ENCODE peak calls at places on chromosomes 12 and 14, in five cellular contexts. R is HCT116, B is fibroblast of lung, M is endothelial cell of umbilical vein, J is hepatocyte. N is an unnamed sample.

GRCh38 chr14:63542231-63542999 is 762 bp downstream of the PPP2R5E start:
- DNase-seq in R (no peak), B (peak; percentile 21), M (peak; percentile 56), J (peak; percentile 50), N (peak; percentile 73)

GRCh38 chr12:56038022-56038665 is 3.6 kb upstream of the RPS26 start:
- DNase-seq in M (no peak), R (no peak), J (no peak), B (no peak), N (no peak)

GRCh38 chr14:21923820-21924219 is 250.2 kb upstream of the OR4E1 start:
- DNase-seq in R (no peak), J (no peak), B (no peak), M (peak; percentile 88), N (no peak)

GRCh38 chr12:24955853-24956252 is 7.0 kb upstream of the BCAT1 start:
- DNase-seq in B (no peak), J (no peak), M (no peak), R (no peak), N (no peak)

GRCh38 chr12:115177899-115178298 is 493.9 kb upstream of the TBX3 start:
- DNase-seq in B (no peak), R (no peak), M (no peak), J (no peak), N (no peak)

GRCh38 chr14:80164991-80165390 is 46.3 kb downstream of the DIO2 start:
- DNase-seq in B (peak; percentile 74), M (no peak), J (no peak), R (no peak), N (no peak)

GRCh38 chr12:19967486-19967885 is 400.9 kb upstream of the PDE3A start:
- DNase-seq in R (no peak), M (peak; percentile 85), J (peak; percentile 75), B (peak; percentile 99), N (no peak)

GRCh38 chr12:124713436-124714082 is 146.1 kb upstream of the NCOR2 start:
- DNase-seq in B (peak; percentile 95), M (peak; percentile 96), J (peak; percentile 61), R (no peak), N (peak; percentile 47)

GRCh38 chr12:120249875-120250795 is 15.4 kb downstream of the PXN start:
- DNase-seq in J (no peak), R (no peak), B (no peak), M (peak; percentile 53), N (no peak)

GRCh38 chr14:39266589-39266870 is 32.8 kb downstream of the MIA2 start:
- DNase-seq in B (peak; percentile 65), R (no peak), J (peak; percentile 88), M (no peak), N (no peak)

GRCh38 chr14:102819790-102820330 is 42.6 kb downstream of the TRAF3 start:
- DNase-seq in M (no peak), J (no peak), R (no peak), B (no peak), N (no peak)

GRCh38 chr12:94560416-94561221 is 89.7 kb downstream of the TMCC3 start:
- DNase-seq in R (peak; percentile 35), J (peak; percentile 40), M (peak; percentile 44), B (peak; percentile 85), N (peak; percentile 52)

GRCh38 chr14:91931478-91932088 is 15.9 kb downstream of the FBLN5 start:
- DNase-seq in B (no peak), J (no peak), R (no peak), M (no peak), N (no peak)

GRCh38 chr12:7989827-7990491 is 42.6 kb upstream of the FOXJ2 start:
- DNase-seq in B (no peak), J (no peak), M (peak; percentile 73), R (no peak), N (no peak)

GRCh38 chr12:132133952-132134652 is 10.0 kb downstream of the DDX51 start:
- DNase-seq in M (no peak), B (no peak), R (no peak), J (no peak), N (peak; percentile 41)

GRCh38 chr12:103930787-103931536 is 752 bp downstream of the HSP90B1 start:
- DNase-seq in R (no peak), M (peak; percentile 40), B (peak; percentile 32), J (peak; percentile 24), N (peak; percentile 60)

GRCh38 chr14:33127531-33127930 is 188.9 kb downstream of the NPAS3 start:
- DNase-seq in J (no peak), R (no peak), M (peak; percentile 48), B (peak; percentile 27), N (no peak)

GRCh38 chr14:37091651-37092050 is 80.8 kb downstream of the SLC25A21 start:
- DNase-seq in R (no peak), B (peak; percentile 59), M (no peak), J (no peak), N (no peak)

GRCh38 chr14:68972507-68973272 is 6.4 kb downstream of the ACTN1 start:
- DNase-seq in R (no peak), M (no peak), J (no peak), B (peak; percentile 42), N (no peak)

GRCh38 chr14:104551851-104552737 is 27.5 kb upstream of the C14orf180 start:
- DNase-seq in J (no peak), B (no peak), R (no peak), M (no peak), N (no peak)

GRCh38 chr14:104549536-104550339 is 29.8 kb upstream of the C14orf180 start:
- DNase-seq in B (no peak), J (no peak), R (no peak), M (no peak), N (no peak)

GRCh38 chr14:104548802-104549535 is 30.6 kb upstream of the C14orf180 start:
- DNase-seq in M (no peak), B (no peak), R (no peak), J (no peak), N (no peak)

GRCh38 chr14:104550849-104551728 is 28.5 kb upstream of the C14orf180 start:
- DNase-seq in M (no peak), J (no peak), B (no peak), R (no peak), N (no peak)

DNA sequence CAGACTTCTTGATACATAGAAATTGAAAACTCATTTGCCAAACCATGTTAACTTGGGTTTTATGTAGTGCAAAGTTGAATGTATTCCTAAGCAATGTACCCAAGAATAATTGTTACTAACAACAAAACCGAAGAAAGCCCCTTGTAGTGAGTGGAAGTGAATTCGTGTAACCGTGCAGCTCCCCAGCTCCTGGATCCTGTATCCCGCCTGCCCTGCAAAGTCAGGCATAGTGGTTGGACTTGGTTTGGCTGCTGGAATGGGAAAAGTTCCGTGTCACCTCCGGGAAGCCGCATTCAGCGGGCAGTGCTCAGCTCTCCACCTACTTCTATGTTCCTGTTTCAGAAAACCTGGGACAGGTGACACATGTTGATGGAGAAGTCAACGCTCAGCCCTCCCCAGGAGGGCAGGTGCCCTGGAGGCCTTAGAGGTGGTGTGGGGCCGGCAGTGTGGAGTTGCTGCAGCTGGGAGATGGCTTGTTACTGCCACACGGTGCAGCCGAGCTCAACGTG is 29.2 kb upstream of the C14orf180 start:
- DNase-seq in R (no peak), B (no peak), J (no peak), M (no peak), N (no peak)
- TF ChIP-seq EZH2 in R (no peak), B (no peak), J (no peak), M (no peak), N (no peak)

GRCh38 chr12:10716704-10717315 is 6.3 kb downstream of the YBX3 start:
- DNase-seq in B (peak; percentile 95), J (peak; percentile 74), R (peak; percentile 75), M (peak; percentile 95), N (peak; percentile 8)
- H2AFZ ChIP-seq in B (no peak overlapping the region), J (no peak overlapping the region), R (no peak overlapping the region), M (no peak overlapping the region), N (no peak overlapping the region)

DNA sequence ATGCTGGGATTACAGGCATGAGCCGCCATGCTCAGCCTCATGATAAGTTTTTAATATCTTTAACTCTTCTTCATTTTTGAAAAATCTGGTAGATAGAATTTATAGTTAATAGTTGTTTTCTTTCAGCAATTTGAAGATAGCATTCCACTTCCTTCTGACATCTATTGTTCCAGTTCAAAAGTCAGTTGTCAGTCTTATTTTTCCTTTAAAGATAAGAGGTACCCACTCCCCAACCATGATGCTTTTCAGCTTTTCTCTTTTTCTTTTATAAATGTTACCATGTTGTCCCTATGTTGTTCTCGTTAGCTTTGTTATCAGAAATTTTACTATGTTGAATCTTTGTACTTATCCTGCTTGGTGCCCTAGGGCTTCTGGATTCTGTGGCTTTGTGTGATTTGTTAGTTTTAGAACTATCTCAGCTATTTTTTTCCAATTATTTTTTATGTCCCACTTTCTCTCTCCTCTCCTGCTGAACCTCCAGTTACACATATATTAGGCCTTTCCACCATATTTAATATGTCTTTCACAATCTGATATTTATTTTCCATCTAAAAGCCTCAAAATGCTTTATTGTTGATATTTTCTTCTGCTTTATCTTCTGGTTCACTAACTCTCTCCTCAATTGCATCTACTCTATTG is 181.6 kb upstream of the FOXN3 start:
- DNase-seq in J (no peak), M (no peak), R (peak; percentile 16), B (peak; percentile 35), N (no peak)
- H3K9me3 ChIP-seq in J (peaks cover 41% of the 10 kb centered on the region), M (no peaks in the 10 kb centered on the region), R (no peaks in the 10 kb centered on the region), B (no peaks in the 10 kb centered on the region), N (peaks cover 21% of the 10 kb centered on the region)

DNA sequence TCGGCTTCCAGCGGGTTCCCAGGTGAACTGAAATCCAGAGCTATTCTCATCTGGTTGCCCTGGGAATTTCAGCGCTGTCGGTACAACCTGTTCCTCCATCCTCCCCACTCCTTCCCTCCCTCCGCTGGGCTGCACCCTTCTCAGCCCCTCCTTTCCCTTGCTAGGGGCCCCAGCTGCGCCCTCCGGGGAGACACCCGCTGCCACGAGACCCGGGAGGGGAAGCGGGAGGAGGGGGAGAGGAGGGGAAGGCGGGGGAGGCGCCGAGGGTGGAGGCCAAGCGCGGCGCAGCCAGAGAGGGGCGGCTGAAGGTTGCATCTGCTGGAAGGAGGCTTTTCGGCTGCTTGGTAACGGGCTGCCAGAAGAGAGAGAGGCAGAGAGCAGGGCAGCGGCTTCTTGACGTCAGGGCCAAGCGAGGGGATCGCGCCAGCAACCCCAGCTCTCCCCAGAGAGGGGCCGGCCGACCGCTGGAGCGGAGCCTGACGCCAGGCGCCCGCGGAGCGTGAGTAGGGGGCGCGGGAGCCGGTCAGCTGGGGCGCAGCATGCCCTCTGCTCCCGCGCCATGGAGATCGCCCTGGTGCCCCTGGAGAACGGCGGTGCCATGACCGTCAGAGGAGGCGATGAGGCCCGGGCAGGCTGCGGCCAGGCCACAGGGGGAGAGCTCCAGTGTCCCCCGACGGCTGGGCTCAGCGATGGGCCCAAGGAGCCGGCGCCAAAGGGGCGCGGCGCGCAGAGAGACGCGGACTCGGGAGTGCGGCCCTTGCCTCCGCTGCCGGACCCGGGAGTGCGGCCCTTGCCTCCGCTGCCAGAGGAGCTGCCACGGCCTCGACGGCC is at the start of gene KCNA5:
- DNase-seq in J (peak; percentile 61), B (no peak), M (no peak), R (no peak), N (peak; percentile 79)
- TF ChIP-seq EZH2 in J (no peak), B (no peak), M (no peak), R (no peak), N (peak; percentile 80)

GRCh38 chr12:13489246-13489645 is 292.7 kb downstream of the EMP1 start:
- DNase-seq in R (no peak), J (no peak), M (no peak), B (no peak), N (no peak)
- H2AFZ ChIP-seq in R (no peak overlapping the region), J (no peak overlapping the region), M (no peak overlapping the region), B (no peak overlapping the region), N (no peak overlapping the region)

GRCh38 chr12:34348836-34349672 is 326.8 kb downstream of the ALG10 start:
- DNase-seq in J (no peak), B (no peak), R (no peak), M (no peak), N (no peak)
- H3K9me3 ChIP-seq in J (no peaks in the 10 kb centered on the region), B (no peaks in the 10 kb centered on the region), R (no peaks in the 10 kb centered on the region), M (no peaks in the 10 kb centered on the region), N (no peaks in the 10 kb centered on the region)

GRCh38 chr14:72419226-72419625 is 474.7 kb downstream of the DPF3 start:
- DNase-seq in M (no peak), R (no peak), J (no peak), B (no peak), N (no peak)
- TF ChIP-seq EZH2 in M (no peak), R (no peak), J (no peak), B (no peak), N (no peak)

N was measured in neural progenitor cell.